ENCODE peak calls at places on chromosomes 2 and 18, in five cellular contexts. One of them, this sample, is unnamed. For H3K4me1 and H3K9me3, the result is how much of the 10 kb centered on the place peaks cover.

GRCh38 chr2:78175642-78176041 is 653.5 kb upstream of the LRRTM4 start:
- DNase-seq in testis: no peak
- DNase-seq in mesenchymal stem cell: no peak
- DNase-seq in IMR-90: no peak
- DNase-seq in HCT116: no peak
- DNase-seq in this sample: no peak

GRCh38 chr2:19748711-19749506 is 152.9 kb downstream of the TTC32 start:
- DNase-seq in testis: no peak
- DNase-seq in mesenchymal stem cell: no peak
- DNase-seq in IMR-90: no peak
- DNase-seq in HCT116: no peak
- DNase-seq in this sample: no peak

GRCh38 chr2:173087214-173087581 is 11.6 kb downstream of the MAP3K20 start:
- DNase-seq in testis: no peak
- DNase-seq in mesenchymal stem cell: peak
- DNase-seq in IMR-90: peak
- DNase-seq in HCT116: no peak
- DNase-seq in this sample: no peak

GRCh38 chr18:55322176-55322735 is 265.7 kb downstream of the TCF4 start:
- DNase-seq in testis: peak
- DNase-seq in mesenchymal stem cell: peak
- DNase-seq in IMR-90: peak
- DNase-seq in HCT116: no peak
- DNase-seq in this sample: peak

GRCh38 chr2:168698959-168699358 is 103.5 kb upstream of the NOSTRIN start:
- DNase-seq in testis: no peak
- DNase-seq in mesenchymal stem cell: no peak
- DNase-seq in IMR-90: no peak
- DNase-seq in HCT116: no peak
- DNase-seq in this sample: no peak

GRCh38 chr2:196487426-196487825 is 152.1 kb upstream of the CCDC150 start:
- DNase-seq in testis: no peak
- DNase-seq in mesenchymal stem cell: no peak
- DNase-seq in IMR-90: no peak
- DNase-seq in HCT116: no peak
- DNase-seq in this sample: no peak

GRCh38 chr2:3038636-3039035 is 339.0 kb downstream of the EIPR1 start:
- DNase-seq in testis: no peak
- DNase-seq in mesenchymal stem cell: no peak
- DNase-seq in IMR-90: no peak
- DNase-seq in HCT116: no peak
- DNase-seq in this sample: no peak

GRCh38 chr2:10835052-10835970 is 22.7 kb upstream of the PDIA6 start:
- DNase-seq in testis: peak
- DNase-seq in mesenchymal stem cell: peak
- DNase-seq in IMR-90: peak
- DNase-seq in HCT116: peak
- DNase-seq in this sample: peak

GRCh38 chr2:206993964-206994363 is 54.6 kb downstream of the CPO start:
- DNase-seq in testis: no peak
- DNase-seq in mesenchymal stem cell: peak
- DNase-seq in IMR-90: peak
- DNase-seq in HCT116: no peak
- DNase-seq in this sample: no peak

GRCh38 chr2:234107861-234108260 is 57.4 kb downstream of the SPP2 start:
- DNase-seq in testis: no peak
- DNase-seq in mesenchymal stem cell: no peak
- DNase-seq in IMR-90: no peak
- DNase-seq in HCT116: no peak
- DNase-seq in this sample: no peak

GRCh38 chr18:47254341-47254939 is 3.0 kb upstream of the SKOR2 start:
- DNase-seq in testis: peak
- DNase-seq in mesenchymal stem cell: peak
- DNase-seq in IMR-90: peak
- DNase-seq in HCT116: no peak
- DNase-seq in this sample: no peak

GRCh38 chr2:68411397-68412126 is 46.5 kb downstream of the PLEK start:
- DNase-seq in testis: no peak
- DNase-seq in mesenchymal stem cell: no peak
- DNase-seq in IMR-90: no peak
- DNase-seq in HCT116: no peak
- DNase-seq in this sample: no peak

GRCh38 chr2:144320491-144320890 is 199.4 kb downstream of the ZEB2 start:
- DNase-seq in testis: no peak
- DNase-seq in mesenchymal stem cell: peak
- DNase-seq in IMR-90: peak
- DNase-seq in HCT116: no peak
- DNase-seq in this sample: no peak

GRCh38 chr2:234911271-234911670 is 40.5 kb upstream of the SH3BP4 start:
- DNase-seq in testis: no peak
- DNase-seq in mesenchymal stem cell: peak
- DNase-seq in IMR-90: peak
- DNase-seq in HCT116: no peak
- DNase-seq in this sample: peak

GRCh38 chr2:3483227-3483985 is 35.9 kb downstream of the ADI1 start:
- DNase-seq in testis: peak
- DNase-seq in mesenchymal stem cell: no peak
- DNase-seq in IMR-90: peak
- DNase-seq in HCT116: no peak
- DNase-seq in this sample: peak

GRCh38 chr2:13676269-13676668 is 956.2 kb upstream of the LRATD1 start:
- DNase-seq in testis: no peak
- DNase-seq in mesenchymal stem cell: peak
- DNase-seq in IMR-90: peak
- DNase-seq in HCT116: no peak
- DNase-seq in this sample: no peak

GRCh38 chr18:9827856-9828793 is 57.6 kb upstream of the TXNDC2 start:
- DNase-seq in testis: peak
- DNase-seq in mesenchymal stem cell: peak
- DNase-seq in IMR-90: peak
- DNase-seq in HCT116: peak
- DNase-seq in this sample: no peak

GRCh38 chr2:128446049-128446811 is 127.6 kb upstream of the HS6ST1 start:
- DNase-seq in testis: no peak
- DNase-seq in mesenchymal stem cell: no peak
- DNase-seq in IMR-90: no peak
- DNase-seq in HCT116: no peak
- DNase-seq in this sample: no peak

GRCh38 chr2:43136862-43137261 is 89.5 kb downstream of the ZFP36L2 start:
- DNase-seq in testis: no peak
- DNase-seq in mesenchymal stem cell: no peak
- DNase-seq in IMR-90: no peak
- DNase-seq in HCT116: no peak
- DNase-seq in this sample: no peak

GRCh38 chr2:43135583-43135982 is 90.8 kb downstream of the ZFP36L2 start:
- DNase-seq in testis: no peak
- DNase-seq in mesenchymal stem cell: no peak
- DNase-seq in IMR-90: no peak
- DNase-seq in HCT116: no peak
- DNase-seq in this sample: no peak

GRCh38 chr2:43138441-43138840 is 88.0 kb downstream of the ZFP36L2 start:
- DNase-seq in testis: no peak
- DNase-seq in mesenchymal stem cell: no peak
- DNase-seq in IMR-90: no peak
- DNase-seq in HCT116: no peak
- DNase-seq in this sample: no peak

GRCh38 chr2:43134571-43134889 is 91.9 kb downstream of the ZFP36L2 start:
- DNase-seq in testis: no peak
- DNase-seq in mesenchymal stem cell: no peak
- DNase-seq in IMR-90: no peak
- DNase-seq in HCT116: no peak
- DNase-seq in this sample: no peak

GRCh38 chr2:43136011-43136799 is 90.2 kb downstream of the ZFP36L2 start:
- DNase-seq in testis: no peak
- DNase-seq in mesenchymal stem cell: no peak
- DNase-seq in IMR-90: no peak
- DNase-seq in HCT116: no peak
- DNase-seq in this sample: no peak
- H3K4me1 ChIP-seq in testis: under half
- H3K4me1 ChIP-seq in mesenchymal stem cell: under half
- H3K4me1 ChIP-seq in IMR-90: under half
- H3K4me1 ChIP-seq in HCT116: under half
- H3K4me1 ChIP-seq in this sample: under half

DNA sequence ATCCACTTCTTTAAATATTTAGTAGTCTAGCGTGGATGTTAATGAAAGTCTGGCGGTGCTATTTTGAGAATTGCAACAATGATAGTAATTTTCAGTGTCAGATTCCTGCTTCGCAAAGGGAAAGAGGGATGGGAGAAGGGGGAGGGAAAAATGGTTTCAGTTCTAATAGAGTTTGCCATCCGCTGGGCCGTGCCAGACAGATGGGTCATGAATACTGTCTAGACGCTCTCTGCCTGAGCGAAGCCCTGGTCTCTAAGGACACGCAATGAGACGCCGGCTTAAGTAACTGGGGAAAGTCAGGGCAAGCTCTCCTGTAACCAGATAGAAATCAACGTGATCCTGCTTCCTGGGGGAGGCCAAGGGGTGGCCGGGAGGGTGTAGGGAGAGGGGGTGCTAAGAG is 229.1 kb downstream of the LDLRAD4 start:
- DNase-seq in testis: no peak
- DNase-seq in mesenchymal stem cell: peak
- DNase-seq in IMR-90: peak
- DNase-seq in HCT116: no peak
- DNase-seq in this sample: no peak
- H3K4me3 ChIP-seq in testis: no peak
- H3K4me3 ChIP-seq in mesenchymal stem cell: peak
- H3K4me3 ChIP-seq in IMR-90: no peak
- H3K4me3 ChIP-seq in HCT116: no peak
- H3K4me3 ChIP-seq in this sample: no peak

DNA sequence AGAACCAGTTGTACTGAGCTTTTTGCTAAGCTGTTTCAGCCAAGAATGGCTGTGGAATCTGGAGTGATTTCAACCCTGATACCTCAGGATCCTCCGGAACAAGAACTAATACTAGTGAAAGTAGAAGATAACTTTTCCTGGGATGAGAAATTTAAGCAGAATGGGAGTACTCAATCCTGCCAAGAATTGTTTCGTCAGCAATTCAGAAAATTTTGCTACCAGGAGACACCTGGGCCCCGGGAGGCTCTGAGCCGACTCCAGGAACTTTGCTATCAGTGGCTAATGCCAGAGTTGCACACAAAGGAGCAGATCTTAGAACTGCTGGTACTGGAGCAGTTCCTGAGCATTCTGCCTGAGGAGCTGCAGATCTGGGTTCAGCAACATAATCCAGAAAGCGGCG is 1.6 kb downstream of the ZNF397 start:
- DNase-seq in testis: no peak
- DNase-seq in mesenchymal stem cell: no peak
- DNase-seq in IMR-90: no peak
- DNase-seq in HCT116: no peak
- DNase-seq in this sample: no peak
- H3K9me3 ChIP-seq in testis: under half
- H3K9me3 ChIP-seq in mesenchymal stem cell: half or more
- H3K9me3 ChIP-seq in IMR-90: under half
- H3K9me3 ChIP-seq in HCT116: under half
- H3K9me3 ChIP-seq in this sample: under half

GRCh38 chr2:156563994-156564753 is 128.0 kb downstream of the GPD2 start:
- DNase-seq in testis: no peak
- DNase-seq in mesenchymal stem cell: no peak
- DNase-seq in IMR-90: no peak
- DNase-seq in HCT116: no peak
- DNase-seq in this sample: no peak
- H3K4me1 ChIP-seq in testis: under half
- H3K4me1 ChIP-seq in mesenchymal stem cell: under half
- H3K4me1 ChIP-seq in IMR-90: under half
- H3K4me1 ChIP-seq in HCT116: under half
- H3K4me1 ChIP-seq in this sample: under half

GRCh38 chr18:74283646-74284045 is 8.1 kb downstream of the CYB5A start:
- DNase-seq in testis: no peak
- DNase-seq in mesenchymal stem cell: no peak
- DNase-seq in IMR-90: no peak
- DNase-seq in HCT116: no peak
- DNase-seq in this sample: no peak
- H3K4me3 ChIP-seq in testis: no peak
- H3K4me3 ChIP-seq in mesenchymal stem cell: peak
- H3K4me3 ChIP-seq in IMR-90: no peak
- H3K4me3 ChIP-seq in HCT116: no peak
- H3K4me3 ChIP-seq in this sample: no peak

This sample was measured in BE2C.